ENCODE peak calls at places on chromosomes 12 and 14, in seven cellular contexts. M is heart right ventricle, U is right cardiac atrium, B is H1, H is tibial nerve, D is SJCRH30, O is H9. W is an unnamed sample. For H3K4me1, the result is how much of the 10 kb centered on the place peaks cover.

GRCh38 chr14:63179383-63179782 is 24.9 kb upstream of the RHOJ start:
- DNase-seq in M (no peak), U (peak), B (no peak), H (no peak), D (no peak), O (no peak), W (no peak)

GRCh38 chr12:132866251-132866828 is 21.1 kb downstream of the CHFR start:
- DNase-seq in M (no peak), U (no peak), B (no peak), H (no peak), D (no peak), O (no peak), W (no peak)

GRCh38 chr12:24839268-24839791 is 109.6 kb downstream of the BCAT1 start:
- DNase-seq in M (no peak), U (no peak), B (no peak), H (no peak), D (no peak), O (no peak), W (no peak)

GRCh38 chr12:89384050-89384749 is 31.9 kb upstream of the DUSP6 start:
- DNase-seq in M (peak), U (no peak), B (peak), H (no peak), D (peak), O (peak), W (no peak)

GRCh38 chr14:95516554-95517209 is at the start of gene SYNE3:
- DNase-seq in M (peak), U (peak), B (peak), H (peak), D (peak), O (no peak), W (peak)

GRCh38 chr12:55619352-55620138 is 17.1 kb upstream of the OR10P1 start:
- DNase-seq in M (peak), U (no peak), B (peak), H (no peak), D (peak), O (peak), W (no peak)

GRCh38 chr14:104387385-104388010 is 192.1 kb upstream of the C14orf180 start:
- DNase-seq in M (no peak), U (no peak), B (no peak), H (no peak), D (peak), O (peak), W (no peak)

GRCh38 chr12:117331691-117332090 is 29.7 kb downstream of the NOS1 start:
- DNase-seq in M (no peak), U (no peak), B (no peak), H (no peak), D (no peak), O (no peak), W (no peak)

GRCh38 chr12:90958995-90959394 is 4.0 kb upstream of the CCER1 start:
- DNase-seq in M (no peak), U (no peak), B (no peak), H (no peak), D (no peak), O (no peak), W (no peak)

GRCh38 chr12:50842637-50843493 is at the start of gene TMPRSS12:
- DNase-seq in M (no peak), U (peak), B (peak), H (no peak), D (no peak), O (peak), W (no peak)

GRCh38 chr12:15899282-15899870 is 11.8 kb upstream of the DERA start:
- DNase-seq in M (no peak), U (no peak), B (no peak), H (no peak), D (no peak), O (no peak), W (no peak)

GRCh38 chr12:43294881-43295280 is 257.1 kb downstream of the ADAMTS20 start:
- DNase-seq in M (no peak), U (no peak), B (no peak), H (no peak), D (no peak), O (no peak), W (no peak)

GRCh38 chr12:96034631-96035282 is 630 bp downstream of the LTA4H start:
- DNase-seq in M (no peak), U (peak), B (no peak), H (no peak), D (peak), O (peak), W (no peak)

GRCh38 chr12:10067942-10068341 is 30.8 kb downstream of the CLEC1A start:
- DNase-seq in M (peak), U (no peak), B (no peak), H (no peak), D (no peak), O (no peak), W (no peak)

GRCh38 chr14:75995372-75996041 is 9.9 kb downstream of the IFT43 start:
- DNase-seq in M (peak), U (peak), B (no peak), H (peak), D (no peak), O (no peak), W (no peak)

GRCh38 chr12:105330283-105330937 is at the start of gene C12orf75:
- DNase-seq in M (peak), U (peak), B (peak), H (peak), D (peak), O (peak), W (no peak)

GRCh38 chr12:79685068-79685467 is 5.7 kb downstream of the PAWR start:
- DNase-seq in M (no peak), U (no peak), B (no peak), H (no peak), D (no peak), O (no peak), W (no peak)

GRCh38 chr12:130083746-130084145 is 78.5 kb upstream of the FZD10 start:
- DNase-seq in M (no peak), U (no peak), B (no peak), H (no peak), D (no peak), O (no peak), W (no peak)

GRCh38 chr12:123075092-123075491 is 75.8 kb downstream of the PITPNM2 start:
- DNase-seq in M (no peak), U (peak), B (no peak), H (peak), D (no peak), O (no peak), W (no peak)

GRCh38 chr12:42320796-42321195 is 5.1 kb downstream of the ZCRB1 start:
- DNase-seq in M (no peak), U (no peak), B (no peak), H (no peak), D (no peak), O (no peak), W (no peak)

GRCh38 chr12:40921563-40922163 is 229.4 kb downstream of the CNTN1 start:
- DNase-seq in M (no peak), U (no peak), B (no peak), H (no peak), D (no peak), O (no peak), W (no peak)

GRCh38 chr14:35341454-35342159 is 49.4 kb downstream of the PSMA6 start:
- DNase-seq in M (peak), U (peak), B (no peak), H (peak), D (peak), O (peak), W (no peak)

GRCh38 chr12:87953257-87953860 is 75.8 kb downstream of the C12orf50 start:
- DNase-seq in M (no peak), U (no peak), B (no peak), H (no peak), D (no peak), O (no peak), W (no peak)

GRCh38 chr12:47736877-47737676 is 11.8 kb upstream of the ENDOU start:
- DNase-seq in M (peak), U (peak), B (no peak), H (peak), D (no peak), O (peak), W (no peak)

GRCh38 chr14:102235275-102235897 is 69.6 kb downstream of the MOK start:
- DNase-seq in M (peak), U (peak), B (peak), H (peak), D (peak), O (peak), W (no peak)

GRCh38 chr14:54567634-54568561 is 970 bp downstream of the SAMD4A start:
- DNase-seq in M (peak), U (peak), B (peak), H (peak), D (peak), O (peak), W (no peak)

GRCh38 chr14:24372701-24373416 is 4.9 kb downstream of the NFATC4 start:
- DNase-seq in M (peak), U (peak), B (no peak), H (no peak), D (peak), O (no peak), W (no peak)

GRCh38 chr12:50620975-50621360 is 116.2 kb downstream of the DIP2B start:
- DNase-seq in M (no peak), U (no peak), B (no peak), H (no peak), D (no peak), O (no peak), W (no peak)

GRCh38 chr12:13945236-13945635 is 36.2 kb downstream of the GRIN2B start:
- DNase-seq in M (no peak), U (no peak), B (no peak), H (no peak), D (no peak), O (no peak), W (no peak)

GRCh38 chr14:105484069-105484996 is 2.4 kb upstream of the CRIP1 start:
- DNase-seq in M (peak), U (peak), B (peak), H (no peak), D (no peak), O (no peak), W (no peak)

GRCh38 chr14:105486333-105486973 is at the start of gene CRIP1:
- DNase-seq in M (peak), U (peak), B (no peak), H (no peak), D (no peak), O (no peak), W (no peak)

GRCh38 chr14:105486974-105487448 is 325 bp downstream of the CRIP1 start:
- DNase-seq in M (peak), U (peak), B (peak), H (no peak), D (no peak), O (no peak), W (no peak)

GRCh38 chr14:105484997-105485393 is 1.7 kb upstream of the CRIP1 start:
- DNase-seq in M (no peak), U (no peak), B (peak), H (no peak), D (no peak), O (no peak), W (no peak)

GRCh38 chr14:105485720-105486332 is 860 bp upstream of the CRIP1 start:
- DNase-seq in M (peak), U (peak), B (peak), H (no peak), D (peak), O (peak), W (no peak)
- H3K4me1 ChIP-seq in M (half or more), U (under half), B (under half), H (under half), D (under half), O (under half), W (half or more)

GRCh38 chr14:45091696-45092095 is 7.8 kb downstream of the PRPF39 start:
- DNase-seq in M (no peak), U (no peak), B (no peak), H (no peak), D (no peak), O (no peak), W (no peak)
- H3K4me1 ChIP-seq in M (half or more), U (under half), B (under half), H (under half), D (under half), O (under half), W (under half)

GRCh38 chr12:131609762-131610161 is 101.1 kb upstream of the SFSWAP start:
- DNase-seq in M (no peak), U (no peak), B (no peak), H (no peak), D (no peak), O (no peak), W (no peak)

GRCh38 chr12:131606218-131606899 is 104.5 kb upstream of the SFSWAP start:
- DNase-seq in M (no peak), U (no peak), B (no peak), H (no peak), D (no peak), O (no peak), W (no peak)

GRCh38 chr12:131608740-131609665 is 101.9 kb upstream of the SFSWAP start:
- DNase-seq in M (peak), U (peak), B (peak), H (peak), D (peak), O (peak), W (no peak)

GRCh38 chr12:131610181-131610580 is 100.7 kb upstream of the SFSWAP start:
- DNase-seq in M (no peak), U (no peak), B (no peak), H (no peak), D (no peak), O (no peak), W (no peak)

DNA sequence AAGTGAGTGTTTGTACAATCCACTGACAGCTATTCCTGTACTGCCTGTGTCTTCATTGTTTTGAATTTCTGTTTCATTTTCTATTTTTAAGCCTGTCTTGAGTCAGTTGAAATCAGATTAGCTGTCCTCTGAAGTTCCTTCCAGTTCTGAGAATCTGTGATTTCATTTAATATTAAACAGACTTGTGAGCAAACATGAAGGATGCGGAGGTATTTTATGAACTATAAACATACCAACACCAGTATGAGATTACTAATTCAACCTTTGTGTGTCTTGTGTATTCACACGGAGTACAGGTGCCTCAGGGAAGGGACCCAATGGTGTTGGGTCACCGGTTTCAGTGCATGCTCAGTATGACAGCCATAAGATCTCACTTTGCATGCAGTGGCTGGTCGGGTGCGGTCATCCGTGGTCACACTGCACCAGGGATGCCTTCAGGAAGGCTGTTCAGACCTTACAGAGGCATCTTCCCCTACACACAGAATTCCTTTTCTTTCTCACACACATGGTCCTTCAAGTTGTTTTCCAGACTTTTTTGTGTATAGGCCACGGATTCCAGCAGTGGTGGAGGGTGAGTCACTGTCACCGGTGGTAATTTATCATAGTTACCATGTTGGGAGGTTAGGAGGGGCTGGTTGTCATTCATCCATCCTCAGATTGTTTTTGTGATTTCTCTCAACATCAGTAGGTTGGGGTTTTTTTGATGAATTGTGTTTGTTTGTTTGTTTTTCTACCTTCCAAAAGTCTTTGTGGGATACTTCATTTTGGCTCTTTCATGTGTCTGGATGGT is 103.0 kb upstream of the SFSWAP start:
- DNase-seq in M (no peak), U (peak), B (no peak), H (no peak), D (no peak), O (no peak), W (no peak)
- H3K4me1 ChIP-seq in M (half or more), U (under half), B (under half), H (under half), D (under half), O (under half), W (under half)

GRCh38 chr12:104296718-104297117 is 6.8 kb upstream of the EID3 start:
- DNase-seq in M (no peak), U (no peak), B (no peak), H (no peak), D (no peak), O (no peak), W (no peak)
- H3K4me1 ChIP-seq in M (half or more), U (under half), B (under half), H (under half), D (under half), O (under half), W (half or more)

DNA sequence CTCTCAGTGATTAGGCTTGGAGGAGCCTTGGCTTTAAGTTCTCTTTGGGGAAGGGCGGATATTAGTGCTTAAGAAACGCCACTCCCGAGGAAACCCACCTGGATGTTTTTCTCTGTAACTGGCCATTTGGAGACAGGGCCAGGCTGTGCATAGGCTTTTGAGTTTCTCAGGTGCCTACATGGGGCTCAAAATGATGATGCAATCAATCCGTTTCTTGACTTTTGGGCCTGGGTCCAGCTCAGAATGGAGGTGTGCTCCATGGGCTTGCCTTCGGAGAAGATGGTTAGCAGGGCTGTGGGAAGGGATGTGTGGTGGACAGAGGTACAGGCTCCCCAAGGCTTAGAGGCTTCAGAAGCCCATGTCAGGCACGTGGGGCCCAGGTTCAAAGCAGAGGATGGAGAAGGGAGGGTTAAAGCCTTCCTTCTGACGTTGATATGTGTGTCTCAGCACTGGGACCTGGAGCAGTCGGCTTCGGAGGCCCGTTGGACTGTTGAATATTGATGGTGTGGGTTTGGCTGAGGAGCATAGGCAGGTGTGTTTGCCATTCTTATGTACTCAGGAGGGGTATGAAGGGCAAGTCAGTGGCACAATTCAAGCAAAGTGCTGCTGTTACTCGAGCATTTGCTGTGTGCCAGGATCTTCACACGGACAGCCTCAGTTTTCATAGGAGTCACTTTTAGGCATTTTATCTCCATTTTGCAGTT is 82.8 kb downstream of the SLC25A47 start:
- DNase-seq in M (no peak), U (no peak), B (no peak), H (no peak), D (no peak), O (no peak), W (no peak)
- H3K4me1 ChIP-seq in M (under half), U (under half), B (under half), H (under half), D (under half), O (under half), W (under half)

DNA sequence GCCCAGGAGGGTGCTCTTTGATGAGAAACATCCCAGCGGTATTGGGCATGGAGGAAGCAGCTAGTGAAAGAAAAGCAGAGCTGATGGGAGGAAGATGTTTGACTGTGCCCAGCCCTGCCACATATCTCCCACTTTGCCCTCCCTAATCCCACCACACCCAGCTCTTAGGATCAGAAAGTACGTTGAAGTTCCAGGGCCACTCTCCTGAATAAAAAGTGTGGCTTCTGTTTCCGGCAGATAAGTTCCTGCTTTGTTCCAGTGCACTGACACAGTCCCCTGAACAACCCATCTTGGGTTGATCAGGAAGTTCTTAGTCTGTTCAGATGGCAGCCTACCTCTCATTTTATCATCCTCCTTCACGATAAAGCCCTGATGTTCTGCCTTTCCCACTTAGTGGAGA is 16.5 kb downstream of the TPCN1 start:
- DNase-seq in M (no peak), U (no peak), B (no peak), H (no peak), D (no peak), O (no peak), W (no peak)
- H3K4me1 ChIP-seq in M (half or more), U (under half), B (under half), H (under half), D (half or more), O (under half), W (half or more)

DNA sequence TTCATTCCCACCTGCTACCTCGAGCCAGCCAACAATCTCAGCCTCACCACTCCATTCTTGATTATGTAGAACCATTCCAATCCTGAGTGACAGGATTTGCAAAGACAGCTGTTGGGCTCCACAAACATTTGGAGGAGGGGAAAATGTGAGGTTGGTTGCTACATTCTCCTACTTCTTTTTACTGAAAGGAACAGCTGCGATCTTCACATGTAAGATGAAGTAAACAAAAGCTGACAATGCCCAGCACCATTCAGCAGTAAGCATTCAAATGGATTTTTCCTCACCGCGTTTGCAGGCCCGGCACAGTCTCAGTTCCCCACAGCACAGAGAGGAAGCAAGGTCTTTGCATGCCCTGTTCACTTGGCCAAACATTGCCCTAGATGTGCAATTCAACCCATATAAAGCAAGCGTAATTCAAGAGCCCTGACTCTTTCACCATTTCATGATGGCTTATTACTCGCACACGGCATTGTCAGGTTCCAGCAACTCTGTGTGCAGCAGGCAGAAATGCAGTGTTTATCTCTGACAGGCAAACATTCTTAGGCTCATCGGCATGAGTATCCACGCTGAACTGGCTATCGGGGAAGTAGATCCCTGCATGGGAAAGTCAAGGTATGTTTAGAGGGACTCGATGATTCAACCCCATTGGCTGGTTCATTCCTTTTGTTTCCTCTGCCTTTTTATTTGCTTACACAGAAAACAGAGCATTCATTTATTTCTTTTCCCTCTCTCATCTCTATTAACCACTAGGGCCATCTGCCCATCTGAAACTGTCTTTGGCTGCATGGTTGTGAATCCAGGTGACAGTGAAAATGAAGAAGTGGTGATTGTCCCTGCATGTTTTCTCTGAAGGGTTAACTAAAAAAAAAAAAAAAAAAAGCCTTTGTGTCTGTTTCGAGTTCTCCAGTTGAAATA is 236.1 kb upstream of the PLEKHG7 start:
- DNase-seq in M (peak), U (peak), B (peak), H (no peak), D (peak), O (peak), W (no peak)
- H3K4me1 ChIP-seq in M (under half), U (under half), B (under half), H (under half), D (under half), O (under half), W (under half)

W was measured in vagina.